ENCODE peak calls at places on chromosome 16, in six cellular contexts. E is GM12878, F is HCT116, C is HepG2, R is H1, X is SK-N-SH. P is an unnamed sample.

GRCh38 chr16:67571981-67572431 is 9.7 kb downstream of the CTCF start:
- DNase-seq in E (no peak), F (no peak), C (no peak), R (no peak), X (no peak), P (no peak)

GRCh38 chr16:66605177-66605999 is 884 bp downstream of the CMTM3 start:
- DNase-seq in E (no peak), F (no peak), C (peak), R (no peak), X (peak), P (no peak)

GRCh38 chr16:1125471-1125870 is 27.4 kb upstream of the CACNA1H start:
- DNase-seq in E (no peak), F (peak), C (no peak), R (no peak), X (no peak), P (no peak)

GRCh38 chr16:78094166-78094565 is 5.3 kb upstream of the WWOX start:
- DNase-seq in E (no peak), F (no peak), C (no peak), R (no peak), X (no peak), P (no peak)

GRCh38 chr16:72201387-72201786 is 29.4 kb upstream of the PMFBP1 start:
- DNase-seq in E (no peak), F (no peak), C (no peak), R (no peak), X (no peak), P (no peak)

GRCh38 chr16:54240180-54241125 is 46.1 kb downstream of the IRX3 start:
- DNase-seq in E (no peak), F (no peak), C (no peak), R (no peak), X (no peak), P (no peak)

GRCh38 chr16:85640254-85640558 is 27.1 kb downstream of the GSE1 start:
- DNase-seq in E (no peak), F (no peak), C (no peak), R (no peak), X (no peak), P (no peak)

GRCh38 chr16:30604316-30604947 is 5.8 kb downstream of the ZNF689 start:
- DNase-seq in E (no peak), F (no peak), C (no peak), R (no peak), X (no peak), P (no peak)

GRCh38 chr16:75248536-75249380 is 2.7 kb downstream of the BCAR1 start:
- DNase-seq in E (no peak), F (no peak), C (no peak), R (no peak), X (no peak), P (no peak)

GRCh38 chr16:8182761-8183160 is 407.6 kb downstream of the TMEM114 start:
- DNase-seq in E (no peak), F (no peak), C (no peak), R (no peak), X (no peak), P (no peak)
- TF ChIP-seq POLR2AphosphoS5 in E (no peak), F (no peak), C (no peak), R (no peak), X (no peak), P (no peak)

GRCh38 chr16:58507963-58508670 is 7.2 kb upstream of the SETD6 start:
- DNase-seq in E (no peak), F (no peak), C (no peak), R (no peak), X (no peak), P (no peak)

GRCh38 chr16:58510097-58510775 is 5.1 kb upstream of the SETD6 start:
- DNase-seq in E (no peak), F (no peak), C (no peak), R (no peak), X (no peak), P (no peak)

GRCh38 chr16:58507195-58507962 is 7.4 kb downstream of the NDRG4 start:
- DNase-seq in E (no peak), F (no peak), C (no peak), R (no peak), X (no peak), P (no peak)

GRCh38 chr16:58509256-58510096 is 5.8 kb upstream of the SETD6 start:
- DNase-seq in E (no peak), F (no peak), C (no peak), R (no peak), X (no peak), P (no peak)

DNA sequence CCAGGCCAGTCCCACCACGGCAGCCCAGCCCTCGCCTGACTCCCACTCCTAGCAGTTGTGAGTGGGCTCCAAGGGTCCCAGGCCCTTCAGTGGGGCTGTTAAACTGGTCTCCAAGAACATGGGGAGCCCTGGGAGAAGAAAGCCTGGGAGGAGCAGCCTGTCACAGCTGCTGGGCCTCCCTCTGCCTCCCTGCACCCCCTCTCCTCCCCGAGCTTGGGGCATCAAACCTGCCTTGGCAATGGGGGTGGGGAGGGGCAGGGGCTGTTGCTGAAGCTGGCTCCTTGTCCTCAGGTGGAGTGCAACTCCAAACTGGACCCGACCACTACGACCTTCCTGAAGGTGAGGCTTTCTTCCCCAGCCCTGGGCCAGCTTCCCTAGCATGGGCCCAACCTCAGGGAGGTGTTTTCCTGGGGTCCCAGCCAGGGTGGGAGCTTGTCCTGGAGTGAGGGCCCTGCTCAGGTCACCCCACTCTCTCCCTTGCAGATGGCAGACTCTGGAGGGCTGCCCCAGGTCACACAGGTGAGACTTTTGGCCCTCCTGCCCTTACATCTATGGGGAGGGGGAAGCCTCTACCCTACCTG is 6.6 kb upstream of the SETD6 start:
- DNase-seq in E (no peak), F (no peak), C (no peak), R (no peak), X (no peak), P (no peak)
- H3K9ac ChIP-seq in E (no peak), F (no peak), C (no peak), R (no peak), X (no peak), P (no peak)

DNA sequence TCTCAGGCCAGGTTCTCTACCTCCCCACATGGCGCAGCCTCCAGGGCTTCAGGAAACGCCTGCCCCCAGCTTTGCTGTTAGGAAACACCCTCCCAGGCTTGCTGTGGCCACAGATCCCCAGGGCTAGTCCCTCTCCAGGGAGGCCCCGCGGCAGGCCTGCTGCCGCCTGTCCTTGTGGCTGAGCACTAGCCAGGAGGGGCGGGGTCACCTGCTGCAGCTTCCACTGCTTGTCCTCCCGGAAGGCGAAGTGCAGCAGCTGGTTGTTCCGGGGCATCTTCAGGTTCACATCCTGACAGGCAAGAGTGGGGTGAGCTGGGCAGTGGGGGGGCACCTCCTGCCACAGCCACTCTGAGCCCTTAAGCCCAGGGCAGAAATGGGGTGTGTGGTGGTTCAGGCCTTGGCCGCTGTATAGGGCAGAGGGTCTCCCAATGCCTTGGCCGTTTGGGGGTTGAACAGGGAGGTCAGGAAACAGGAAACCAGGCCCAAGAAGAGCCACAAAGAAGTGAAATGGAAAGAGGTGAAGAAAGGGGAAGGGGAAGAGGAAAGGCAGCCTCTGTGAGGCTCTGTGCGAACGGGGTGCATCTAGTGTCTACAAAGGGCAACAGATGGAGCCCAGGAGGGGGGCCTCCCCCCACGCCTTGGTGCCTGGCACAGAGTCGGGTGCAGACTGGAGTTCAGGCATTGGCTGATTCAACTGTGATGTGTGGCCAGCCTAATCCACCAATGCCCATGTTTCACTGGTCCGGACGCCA is 2.0 kb downstream of the ROGDI start:
- DNase-seq in E (no peak), F (no peak), C (peak), R (no peak), X (no peak), P (no peak)
- TF ChIP-seq POLR2AphosphoS5 in E (peak), F (no peak), C (no peak), R (no peak), X (no peak), P (no peak)

DNA sequence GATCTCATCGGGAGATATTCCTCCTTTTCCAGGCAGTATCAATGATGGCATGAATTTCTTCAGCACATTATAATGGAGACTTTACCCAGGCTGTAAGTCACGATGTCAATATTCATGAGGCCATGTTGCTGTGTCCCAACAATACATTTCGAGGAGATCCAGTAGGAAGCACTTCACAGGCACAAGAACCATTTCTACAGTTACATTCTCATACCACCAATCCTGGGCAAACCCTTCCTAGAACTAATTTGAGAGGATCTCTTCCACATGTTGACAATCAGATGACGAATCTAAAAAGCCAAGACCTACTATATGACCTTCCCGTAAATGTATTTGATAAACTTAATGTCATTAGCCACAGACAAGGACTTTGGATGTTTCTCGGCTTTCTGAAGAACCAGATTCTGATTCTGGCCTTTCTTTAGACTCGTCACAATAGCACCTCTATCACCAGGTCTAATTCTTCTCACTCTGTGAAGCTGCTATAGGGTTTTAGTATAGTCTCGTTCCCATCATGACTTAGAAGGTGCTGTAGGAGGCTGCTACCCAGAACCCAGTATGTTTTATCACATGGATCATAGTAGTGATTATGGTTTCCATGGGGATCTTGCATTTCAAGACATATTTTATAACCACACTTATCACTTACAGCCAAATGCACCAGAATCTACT is 40.2 kb downstream of the C16orf87 start:
- DNase-seq in E (no peak), F (no peak), C (peak), R (no peak), X (no peak), P (no peak)
- H3K9ac ChIP-seq in E (peak), F (no peak), C (peak), R (no peak), X (peak), P (no peak)